ENCODE peak calls at places on chromosome 22, in seven cellular contexts. A is suprapubic skin, J is Peyer's patch, T is IMR-90, M is uterus, R is cardiac muscle cell, E is GM23248. B is an unnamed sample.

GRCh38 chr22:29907753-29908515 is 25.0 kb downstream of the MTMR3 start:
- DNase-seq in A (peak; percentile 73), J (no peak), T (peak; percentile 99), M (peak; percentile 74), R (peak; percentile 71), E (peak; percentile 83), B (no peak)

GRCh38 chr22:33361581-33361980 is 303.4 kb upstream of the SYN3 start:
- DNase-seq in A (no peak), J (no peak), T (peak; percentile 39), M (no peak), R (no peak), E (peak; percentile 59), B (no peak)

GRCh38 chr22:33477131-33478111 is 419.2 kb upstream of the SYN3 start:
- DNase-seq in A (no peak), J (no peak), T (no peak), M (no peak), R (no peak), E (no peak), B (no peak)

GRCh38 chr22:48491451-48491941 is 1336.2 kb downstream of the BRD1 start:
- DNase-seq in A (peak; percentile 69), J (no peak), T (no peak), M (peak; percentile 10), R (no peak), E (peak; percentile 25), B (no peak)

GRCh38 chr22:48564995-48565394 is 1262.7 kb downstream of the BRD1 start:
- DNase-seq in A (no peak), J (no peak), T (no peak), M (no peak), R (no peak), E (no peak), B (no peak)

GRCh38 chr22:39967996-39968968 is 8.1 kb downstream of the TMA7B start:
- DNase-seq in A (no peak), J (no peak), T (no peak), M (peak; percentile 26), R (no peak), E (peak; percentile 9), B (no peak)

GRCh38 chr22:19448076-19448607 is 631 bp upstream of the C22orf39 start:
- DNase-seq in A (no peak), J (peak; percentile 55), T (peak; percentile 43), M (no peak), R (peak; percentile 67), E (peak; percentile 88), B (no peak)

GRCh38 chr22:37503850-37504249 is 15.4 kb downstream of the CARD10 start:
- DNase-seq in A (no peak), J (no peak), T (no peak), M (peak; percentile 50), R (no peak), E (no peak), B (no peak)

GRCh38 chr22:29251981-29252978 is 15.5 kb downstream of the RHBDD3 start:
- DNase-seq in A (no peak), J (no peak), T (no peak), M (no peak), R (no peak), E (no peak), B (no peak)

GRCh38 chr22:39913321-39913720 is 12.4 kb downstream of the GRAP2 start:
- DNase-seq in A (no peak), J (no peak), T (no peak), M (no peak), R (no peak), E (no peak), B (no peak)

GRCh38 chr22:49760280-49760629 is 67.4 kb downstream of the BRD1 start:
- DNase-seq in A (no peak), J (no peak), T (no peak), M (no peak), R (no peak), E (no peak), B (no peak)

GRCh38 chr22:46405925-46406324 is 70.4 kb downstream of the TRMU start:
- DNase-seq in A (no peak), J (no peak), T (no peak), M (no peak), R (no peak), E (no peak), B (no peak)

GRCh38 chr22:30754971-30755759 is 60.5 kb downstream of the OSBP2 start:
- DNase-seq in A (no peak), J (peak; percentile 26), T (peak; percentile 84), M (peak; percentile 50), R (peak; percentile 75), E (peak; percentile 91), B (peak; percentile 34)

GRCh38 chr22:49900441-49901230 is 17.6 kb downstream of the ALG12 start:
- DNase-seq in A (no peak), J (no peak), T (no peak), M (no peak), R (no peak), E (no peak), B (no peak)

DNA sequence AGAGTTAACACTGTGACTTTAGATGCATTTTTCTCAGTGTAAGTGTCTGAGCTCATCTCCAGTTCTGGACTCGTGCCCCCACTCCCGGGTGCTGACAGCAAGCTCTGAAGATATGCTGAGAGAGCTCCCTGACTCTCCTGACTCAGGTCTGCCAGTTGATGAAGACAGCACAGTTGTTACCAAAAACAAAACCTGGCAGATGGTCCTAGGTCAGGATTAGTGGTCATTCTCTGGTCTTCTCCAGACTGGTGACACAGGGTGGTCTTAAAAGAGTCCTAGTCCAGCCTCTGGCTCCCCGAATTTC is 8.6 kb downstream of the MIAT start:
- DNase-seq in A (no peak), J (no peak), T (peak; percentile 75), M (no peak), R (no peak), E (peak; percentile 72), B (no peak)
- H3K27ac ChIP-seq in A (no peak overlapping the region), J (no peak overlapping the region), T (no peak overlapping the region), M (no peak overlapping the region), R (no peak overlapping the region), E (peak overlapping the region; percentile 49), B (no peak overlapping the region)

DNA sequence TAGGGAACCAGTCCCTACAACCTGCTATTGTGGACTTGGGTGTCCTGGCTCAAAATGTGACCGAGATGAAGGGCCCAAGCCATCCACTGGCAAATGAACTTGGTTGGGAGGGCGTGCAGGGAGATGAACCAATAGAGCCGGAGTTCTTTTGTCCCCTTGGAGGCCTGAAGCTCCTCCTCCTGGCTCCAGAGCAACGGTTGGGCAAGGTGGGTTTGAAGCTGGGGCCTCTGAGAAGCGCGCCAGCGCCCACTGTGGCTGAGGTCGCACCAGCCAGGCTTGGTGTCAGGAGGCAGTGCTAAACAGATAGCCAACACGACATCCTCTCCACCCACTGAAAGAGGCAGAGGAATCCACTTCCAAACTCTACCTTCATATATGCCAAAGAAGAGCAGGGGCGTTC is 36.0 kb upstream of the PACSIN2 start:
- DNase-seq in A (no peak), J (no peak), T (no peak), M (no peak), R (no peak), E (no peak), B (no peak)
- H3K27ac ChIP-seq in A (no peak overlapping the region), J (no peak overlapping the region), T (no peak overlapping the region), M (no peak overlapping the region), R (no peak overlapping the region), E (no peak overlapping the region), B (no peak overlapping the region)

GRCh38 chr22:17866127-17866526 is 91.9 kb upstream of the BID start:
- DNase-seq in A (no peak), J (no peak), T (no peak), M (no peak), R (no peak), E (no peak), B (no peak)
- H3K27ac ChIP-seq in A (peak overlapping the region; percentile 1), J (peak overlapping the region; percentile 27), T (no peak overlapping the region), M (no peak overlapping the region), R (no peak overlapping the region), E (no peak overlapping the region), B (no peak overlapping the region)

DNA sequence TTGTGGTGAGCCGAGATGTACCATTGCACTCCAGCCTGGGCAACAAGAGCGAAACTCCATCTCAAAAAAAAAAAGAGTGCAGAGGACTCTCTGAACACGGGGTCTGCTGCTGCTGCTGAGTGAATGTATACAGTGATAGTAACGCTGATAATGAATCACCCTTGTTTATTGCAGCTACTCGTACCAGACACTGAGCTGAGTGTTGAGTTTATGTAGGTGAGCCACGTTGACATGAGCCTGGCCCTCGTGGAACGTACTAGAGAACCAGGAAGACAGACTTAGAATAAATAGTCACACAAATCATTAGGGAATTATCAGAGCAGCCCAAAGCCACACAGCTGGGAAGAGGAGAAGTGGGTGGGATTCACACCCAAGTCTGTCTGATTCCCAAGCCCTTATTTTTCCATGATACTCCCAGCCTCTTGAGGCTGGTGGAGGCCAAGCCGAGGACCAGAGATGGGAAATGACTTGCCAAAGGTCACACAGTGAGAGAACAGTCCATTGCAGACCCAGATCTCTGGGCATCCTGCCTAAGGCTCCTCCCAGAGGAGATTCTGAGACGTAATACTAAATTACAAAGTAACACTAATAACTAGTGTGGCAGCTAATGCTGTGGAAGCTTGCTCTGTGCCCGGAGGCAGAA is 34.8 kb downstream of the MB start:
- DNase-seq in A (no peak), J (no peak), T (peak; percentile 68), M (no peak), R (no peak), E (no peak), B (no peak)
- H3K27ac ChIP-seq in A (no peak overlapping the region), J (no peak overlapping the region), T (no peak overlapping the region), M (peak overlapping the region; percentile 1), R (no peak overlapping the region), E (no peak overlapping the region), B (no peak overlapping the region)